ENCODE peak calls at places on chromosomes 11 and 22, in seven cellular contexts. S is heart left ventricle, L is neuronal stem cell, N is body of pancreas, E is mesenchymal stem cell, R is fibroblast of lung, P is astrocyte. U is an unnamed sample.

GRCh38 chr11:126345759-126346585 is 9.5 kb upstream of the ST3GAL4 start:
- DNase-seq in L (no peak), R (peak; percentile 82), N (peak; percentile 89), S (peak; percentile 75), E (peak; percentile 76), P (peak; percentile 79), U (no peak)

GRCh38 chr11:2368178-2368850 is 8.8 kb upstream of the CD81 start:
- DNase-seq in N (no peak), S (no peak), E (no peak), L (no peak), R (no peak), P (no peak), U (no peak)

GRCh38 chr11:10659339-10660216 is 34.0 kb downstream of the IRAG1 start:
- DNase-seq in E (peak; percentile 99), P (peak; percentile 90), L (no peak), R (peak; percentile 94), S (no peak), N (peak; percentile 49), U (peak; percentile 56)

GRCh38 chr22:46425011-46425410 is 89.5 kb downstream of the TRMU start:
- DNase-seq in N (no peak), R (peak; percentile 99), S (no peak), L (no peak), P (peak; percentile 99), E (peak; percentile 3), U (no peak)

GRCh38 chr22:28051787-28052356 is 132.8 kb upstream of the PITPNB start:
- DNase-seq in R (peak; percentile 51), E (peak; percentile 66), S (peak; percentile 72), L (peak; percentile 77), N (peak; percentile 71), P (no peak), U (peak; percentile 54)

GRCh38 chr11:30917859-30918478 is 331.8 kb upstream of the MPPED2 start:
- DNase-seq in P (peak; percentile 9), R (peak; percentile 33), N (peak; percentile 35), S (no peak), L (peak; percentile 72), E (peak; percentile 56), U (peak; percentile 12)

GRCh38 chr11:112725636-112726035 is 235.6 kb upstream of the NCAM1 start:
- DNase-seq in S (no peak), P (no peak), R (no peak), N (no peak), E (no peak), L (no peak), U (no peak)

GRCh38 chr11:61787928-61788491 is 4.4 kb downstream of the TMEM258 start:
- DNase-seq in E (peak; percentile 74), P (peak; percentile 26), R (peak; percentile 50), L (peak; percentile 30), N (peak; percentile 69), S (no peak), U (peak; percentile 65)

GRCh38 chr11:85595285-85595884 is 31.8 kb downstream of the DLG2 start:
- DNase-seq in R (peak; percentile 43), N (no peak), E (peak; percentile 60), L (peak; percentile 23), S (no peak), P (peak; percentile 37), U (peak; percentile 54)

GRCh38 chr22:36211237-36211881 is 9.8 kb upstream of the APOL4 start:
- DNase-seq in E (peak; percentile 47), N (peak; percentile 52), S (peak; percentile 46), P (peak; percentile 64), L (no peak), R (peak; percentile 73), U (no peak)

GRCh38 chr11:116791002-116791812 is 472 bp downstream of the APOA5 start:
- DNase-seq in L (peak; percentile 76), S (peak; percentile 83), E (peak; percentile 70), P (no peak), N (peak; percentile 80), R (peak; percentile 33), U (peak; percentile 71)

GRCh38 chr11:86577663-86578636 is 94.5 kb downstream of the ME3 start:
- DNase-seq in R (peak; percentile 95), P (peak; percentile 93), E (peak; percentile 67), L (no peak), N (peak; percentile 60), S (peak; percentile 75), U (no peak)

GRCh38 chr11:47002366-47002765 is 65.8 kb downstream of the CSTPP1 start:
- DNase-seq in S (no peak), R (no peak), N (no peak), P (no peak), E (peak; percentile 23), L (no peak), U (no peak)

GRCh38 chr11:47001666-47002285 is 65.2 kb downstream of the CSTPP1 start:
- DNase-seq in N (no peak), L (no peak), E (peak; percentile 29), R (peak; percentile 62), S (no peak), P (peak; percentile 53), U (no peak)

GRCh38 chr11:47003180-47003877 is 66.8 kb downstream of the CSTPP1 start:
- DNase-seq in S (peak; percentile 32), P (no peak), E (no peak), R (no peak), L (no peak), N (peak; percentile 61), U (no peak)

GRCh38 chr11:47005441-47005840 is 68.9 kb downstream of the CSTPP1 start:
- DNase-seq in R (no peak), P (no peak), E (no peak), S (no peak), N (no peak), L (no peak), U (peak; percentile 31)

DNA sequence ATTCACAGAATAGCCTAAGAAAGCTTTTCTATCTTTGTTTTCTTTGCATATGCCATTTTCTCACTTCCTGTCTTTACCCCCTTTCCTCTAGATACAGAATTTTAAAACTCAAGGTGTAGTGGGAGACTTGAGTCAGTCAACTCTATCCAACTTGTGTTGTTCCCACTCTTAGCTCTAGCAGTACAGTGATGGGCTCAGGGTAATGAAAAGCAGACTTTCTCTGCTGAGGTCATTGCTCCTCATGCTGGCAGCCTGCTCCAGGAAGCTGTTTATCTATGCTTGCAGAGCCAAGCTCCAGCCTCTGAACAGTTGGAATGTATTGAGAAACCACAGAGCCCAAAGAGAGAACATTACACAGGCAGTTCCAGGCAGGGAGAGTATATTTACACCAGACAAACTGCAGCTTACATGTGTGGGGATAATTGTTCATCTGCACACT is 68.1 kb downstream of the CSTPP1 start:
- DNase-seq in E (peak; percentile 98), N (peak; percentile 90), P (peak; percentile 97), L (no peak), S (peak; percentile 89), R (peak; percentile 98), U (peak; percentile 79)
- H3K4me1 ChIP-seq in E (peaks cover 3% of the 10 kb centered on the region), N (peaks cover 26% of the 10 kb centered on the region), P (peaks cover 11% of the 10 kb centered on the region), L (peaks cover 2% of the 10 kb centered on the region), S (peaks cover 16% of the 10 kb centered on the region), R (peaks cover 3% of the 10 kb centered on the region), U (peaks cover 11% of the 10 kb centered on the region)

DNA sequence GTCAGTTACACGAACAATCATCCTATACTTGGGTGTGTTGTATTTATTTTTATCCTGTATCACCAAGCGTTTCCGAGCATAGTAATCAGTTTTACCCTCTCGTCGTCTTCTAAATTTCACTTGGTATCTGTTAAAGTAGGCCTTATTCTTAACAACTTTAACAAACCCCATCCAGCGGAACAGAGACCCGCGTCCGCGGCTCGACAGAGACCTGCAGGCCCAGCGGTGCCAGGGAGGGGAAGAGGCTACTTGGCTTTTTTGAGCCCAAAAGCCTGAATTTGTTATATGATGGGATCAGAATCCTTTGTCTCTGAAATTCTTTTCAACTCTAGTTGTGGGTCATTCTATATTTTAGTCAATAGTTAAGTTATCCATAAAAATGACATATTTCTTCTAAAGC is 56.5 kb upstream of the A4GALT start:
- DNase-seq in E (no peak), N (no peak), S (no peak), R (no peak), P (no peak), L (no peak), U (no peak)
- H3K27ac ChIP-seq in E (no peak overlapping the region), N (no peak overlapping the region), S (no peak overlapping the region), R (no peak overlapping the region), P (no peak overlapping the region), L (no peak overlapping the region), U (no peak overlapping the region)

DNA sequence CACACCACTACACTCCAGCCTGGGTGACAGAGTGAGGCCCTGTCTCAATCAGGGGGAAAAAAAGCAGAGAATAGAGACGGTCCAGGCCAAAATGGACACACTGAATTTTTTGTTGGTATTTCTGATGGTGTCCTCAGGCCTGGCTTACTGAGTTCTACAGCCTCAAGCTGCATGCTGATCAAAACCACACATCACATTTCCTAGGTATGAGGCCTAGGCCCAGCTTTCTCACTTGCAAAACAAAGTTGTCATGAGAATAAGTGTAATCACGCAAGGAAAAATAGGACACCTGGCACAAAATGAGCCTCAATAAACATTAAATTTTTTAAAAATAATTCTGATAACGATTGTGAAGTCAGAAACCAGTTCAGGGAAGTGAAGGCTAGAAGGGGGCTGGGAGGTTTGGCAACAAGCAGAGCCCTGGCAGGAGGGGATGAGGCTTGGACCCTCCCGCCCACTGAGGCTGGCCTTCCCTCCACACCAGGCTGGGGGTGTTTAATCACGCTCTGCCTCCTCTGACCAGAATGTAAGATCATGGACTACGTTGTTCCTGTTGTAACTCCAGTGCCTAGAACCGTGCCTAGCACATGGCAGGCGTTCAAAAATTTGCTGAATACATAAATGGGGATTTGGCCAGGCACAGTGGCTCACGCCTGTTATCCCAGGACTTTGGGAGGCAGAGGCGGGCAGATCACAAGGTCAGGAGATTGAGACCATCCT is 18.1 kb downstream of the PACSIN2 start:
- DNase-seq in L (no peak), R (peak; percentile 75), S (no peak), P (peak; percentile 75), N (peak; percentile 71), E (no peak), U (no peak)
- H3K4me1 ChIP-seq in L (peaks cover 12% of the 10 kb centered on the region), R (peaks cover 45% of the 10 kb centered on the region), S (peaks cover 30% of the 10 kb centered on the region), P (peaks cover 57% of the 10 kb centered on the region), N (peaks cover 92% of the 10 kb centered on the region), E (peaks cover 40% of the 10 kb centered on the region), U (peaks cover 19% of the 10 kb centered on the region)

GRCh38 chr11:78795862-78796261 is 221.2 kb upstream of the NARS2 start:
- DNase-seq in E (no peak), N (no peak), P (peak; percentile 90), L (no peak), R (peak; percentile 89), S (no peak), U (no peak)
- H3K27ac ChIP-seq in E (peak overlapping the region; percentile 83), N (peak overlapping the region; percentile 46), P (peak overlapping the region; percentile 72), L (no peak overlapping the region), R (peak overlapping the region; percentile 95), S (no peak overlapping the region), U (no peak overlapping the region)

DNA sequence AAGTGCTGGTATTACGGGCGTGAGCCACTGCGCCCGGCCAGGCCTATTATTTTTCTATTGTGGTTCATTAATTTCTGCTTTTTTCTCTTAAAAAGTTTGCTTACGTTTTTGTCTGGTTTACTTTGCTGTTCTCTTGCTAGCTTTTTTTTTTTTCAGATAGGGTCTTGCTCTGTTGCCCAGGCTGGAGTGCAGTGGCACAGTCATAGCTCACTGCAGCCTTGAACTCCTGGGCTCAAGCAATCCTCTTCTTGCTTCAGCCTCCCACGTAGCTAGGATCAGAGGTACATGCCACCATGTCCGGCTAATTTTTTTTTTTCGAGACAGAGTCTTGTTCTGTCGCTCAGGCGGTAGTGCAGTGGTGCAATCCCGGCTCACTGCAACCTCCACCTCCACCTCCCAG is 18.7 kb downstream of the F2 start:
- DNase-seq in N (no peak), S (no peak), R (no peak), P (no peak), L (no peak), E (no peak), U (no peak)
- H3K4me1 ChIP-seq in N (no peaks in the 10 kb centered on the region), S (no peaks in the 10 kb centered on the region), R (no peaks in the 10 kb centered on the region), P (no peaks in the 10 kb centered on the region), L (no peaks in the 10 kb centered on the region), E (no peaks in the 10 kb centered on the region), U (no peaks in the 10 kb centered on the region)